ENCODE peak calls at places on chromosomes 2 and 18, in seven cellular contexts. U is thoracic aorta; W is CD8-positive, alpha-beta T cell; C is A549; O is body of pancreas; N is spleen; K is hepatocyte. R is an unnamed sample. For H3K4me1, the result is how much of the 10 kb centered on the place peaks cover.

GRCh38 chr2:200640906-200641305 is 55.1 kb downstream of the AOX1 start:
- DNase-seq in O (no peak), K (no peak), W (no peak), C (no peak), U (no peak), N (no peak), R (no peak)

GRCh38 chr2:209638346-209638745 is 133.3 kb upstream of the UNC80 start:
- DNase-seq in U (no peak), K (no peak), N (no peak), C (peak), O (no peak), W (no peak), R (no peak)

GRCh38 chr2:105252271-105252670 is 10.7 kb downstream of the GPR45 start:
- DNase-seq in U (no peak), K (no peak), C (no peak), O (no peak), W (no peak), N (no peak), R (no peak)

GRCh38 chr2:46179037-46179621 is 118.1 kb upstream of the EPAS1 start:
- DNase-seq in N (peak), K (peak), W (peak), U (peak), O (peak), C (no peak), R (peak)

GRCh38 chr18:29652797-29653196 is 1389.7 kb downstream of the DSC3 start:
- DNase-seq in K (no peak), U (no peak), C (no peak), W (no peak), O (no peak), N (no peak), R (no peak)

GRCh38 chr18:58590231-58590630 is 38.7 kb downstream of the ALPK2 start:
- DNase-seq in U (no peak), N (no peak), C (no peak), W (no peak), K (peak), O (no peak), R (no peak)

GRCh38 chr2:8605350-8606065 is 76.3 kb upstream of the ID2 start:
- DNase-seq in W (no peak), N (no peak), C (peak), K (no peak), O (no peak), U (no peak), R (no peak)

GRCh38 chr2:174752403-174753037 is 11.8 kb downstream of the CHRNA1 start:
- DNase-seq in K (no peak), U (no peak), C (no peak), W (no peak), O (no peak), N (no peak), R (no peak)

GRCh38 chr2:114700440-114700839 is 258.0 kb downstream of the DPP10 start:
- DNase-seq in N (no peak), W (no peak), U (no peak), K (no peak), O (no peak), C (no peak), R (no peak)

GRCh38 chr2:27494944-27495554 is at the start of gene FNDC4:
- DNase-seq in N (peak), C (peak), O (peak), U (no peak), K (peak), W (no peak), R (no peak)

GRCh38 chr2:168515502-168515901 is 59.4 kb downstream of the CERS6 start:
- DNase-seq in O (no peak), K (no peak), U (no peak), W (no peak), N (no peak), C (no peak), R (no peak)

GRCh38 chr2:181185948-181186347 is 205.5 kb downstream of the UBE2E3 start:
- DNase-seq in W (no peak), N (no peak), O (no peak), C (no peak), K (no peak), U (no peak), R (no peak)

GRCh38 chr2:31138037-31138962 is at the start of gene GALNT14:
- DNase-seq in O (peak), W (no peak), C (peak), K (peak), N (peak), U (no peak), R (peak)

GRCh38 chr2:10548626-10549025 is 100.5 kb upstream of the ODC1 start:
- DNase-seq in W (no peak), O (no peak), C (no peak), U (no peak), N (no peak), K (no peak), R (no peak)

GRCh38 chr2:185316383-185316782 is 422.2 kb upstream of the FSIP2 start:
- DNase-seq in K (no peak), C (no peak), N (no peak), O (no peak), U (no peak), W (no peak), R (no peak)

GRCh38 chr2:216362730-216363129 is 9.6 kb downstream of the MARCHF4 start:
- DNase-seq in U (no peak), C (no peak), O (no peak), W (no peak), K (peak), N (no peak), R (no peak)

GRCh38 chr2:136305517-136306192 is 187.7 kb upstream of the CXCR4 start:
- DNase-seq in N (no peak), O (no peak), C (no peak), U (no peak), K (no peak), W (peak), R (no peak)

GRCh38 chr2:209648714-209649113 is 122.9 kb upstream of the UNC80 start:
- DNase-seq in K (no peak), U (no peak), N (no peak), W (no peak), C (no peak), O (no peak), R (no peak)

GRCh38 chr2:100718065-100718570 is 101.8 kb upstream of the NPAS2 start:
- DNase-seq in N (no peak), W (no peak), O (no peak), K (peak), U (no peak), C (no peak), R (no peak)

GRCh38 chr2:59957539-59957938 is 595.9 kb downstream of the BCL11A start:
- DNase-seq in O (no peak), N (no peak), U (no peak), W (no peak), C (no peak), K (no peak), R (no peak)

GRCh38 chr2:229731916-229732315 is 17.6 kb upstream of the DNER start:
- DNase-seq in N (no peak), C (no peak), U (no peak), O (no peak), W (no peak), K (no peak), R (no peak)

GRCh38 chr2:200486529-200486928 is 23.3 kb downstream of the KCTD18 start:
- DNase-seq in K (no peak), N (no peak), W (no peak), U (no peak), O (no peak), C (no peak), R (no peak)

GRCh38 chr18:54222922-54223567 is 1.4 kb downstream of the MBD2 start:
- DNase-seq in K (peak), W (peak), C (no peak), N (no peak), O (no peak), U (no peak), R (no peak)

GRCh38 chr2:162174778-162175177 is 22.7 kb upstream of the GCG start:
- DNase-seq in W (no peak), C (no peak), O (no peak), N (no peak), K (no peak), U (no peak), R (no peak)

GRCh38 chr2:18552351-18553077 is 7.9 kb downstream of the RDH14 start:
- DNase-seq in C (no peak), N (no peak), K (no peak), W (no peak), O (no peak), U (no peak), R (no peak)

GRCh38 chr2:43319541-43319940 is 93.1 kb upstream of the ZFP36L2 start:
- DNase-seq in K (no peak), C (no peak), W (no peak), O (no peak), U (no peak), N (no peak), R (no peak)

GRCh38 chr2:230790981-230791380 is 73.8 kb upstream of the ITM2C start:
- DNase-seq in U (no peak), C (no peak), O (no peak), K (no peak), W (no peak), N (no peak), R (no peak)

GRCh38 chr2:25347205-25347815 is 5.6 kb upstream of the DNMT3A start:
- DNase-seq in K (peak), N (no peak), C (no peak), O (no peak), W (no peak), U (no peak), R (no peak)

GRCh38 chr2:150274108-150274507 is 213.4 kb downstream of the RND3 start:
- DNase-seq in C (no peak), N (no peak), O (no peak), K (no peak), U (no peak), W (no peak), R (no peak)

GRCh38 chr2:186687774-186688173 is 6.1 kb upstream of the FAM171B start:
- DNase-seq in N (no peak), W (no peak), K (no peak), U (no peak), O (no peak), C (no peak), R (no peak)

GRCh38 chr2:25341753-25342371 is at the start of gene DNMT3A:
- DNase-seq in C (no peak), O (peak), U (no peak), N (peak), K (peak), W (no peak), R (peak)

GRCh38 chr2:173240083-173240482 is 114.6 kb upstream of the CDCA7 start:
- DNase-seq in N (no peak), U (no peak), O (no peak), K (no peak), W (no peak), C (no peak), R (no peak)

GRCh38 chr2:81835318-81836000 is 1530.9 kb upstream of the LRRTM1 start:
- DNase-seq in C (no peak), N (no peak), K (no peak), U (no peak), O (no peak), W (no peak), R (no peak)

GRCh38 chr2:218981390-218982311 is 3.3 kb downstream of the FEV start:
- DNase-seq in K (peak), O (peak), C (no peak), N (peak), W (no peak), U (no peak), R (no peak)

GRCh38 chr2:120722211-120722602 is 13.5 kb upstream of the GLI2 start:
- DNase-seq in O (no peak), U (no peak), K (no peak), N (peak), C (no peak), W (no peak), R (no peak)

GRCh38 chr18:77207540-77207939 is 42.1 kb upstream of the GALR1 start:
- DNase-seq in N (no peak), U (peak), C (peak), K (peak), W (peak), O (peak), R (peak)

DNA sequence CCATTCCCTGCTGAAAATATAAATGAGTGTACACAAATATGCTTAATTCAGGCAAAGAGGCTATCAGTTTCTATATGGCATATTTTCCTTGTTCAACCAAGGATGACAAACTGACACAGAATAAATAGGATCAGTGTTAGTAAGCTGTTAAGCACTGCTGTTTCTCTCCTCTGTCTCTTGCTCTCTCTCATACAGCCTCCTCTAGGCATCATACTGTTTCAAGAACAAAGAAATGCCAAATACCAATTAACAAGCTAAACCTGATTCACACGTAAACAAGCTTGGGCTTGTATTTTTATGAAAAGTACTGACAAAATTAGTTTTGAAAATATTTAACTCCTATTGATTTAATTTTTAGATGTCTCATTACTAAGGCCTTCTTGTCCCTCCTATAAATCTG is 1027.2 kb upstream of the ACVR2A start:
- DNase-seq in K (no peak), C (no peak), U (no peak), O (no peak), N (no peak), W (no peak), R (no peak)
- H3K4me1 ChIP-seq in K (under half), C (under half), U (under half), O (under half), N (under half), W (under half), R (under half)

GRCh38 chr2:20343128-20343527 is 7.5 kb downstream of the PUM2 start:
- DNase-seq in W (no peak), O (no peak), K (no peak), C (no peak), N (no peak), U (no peak), R (no peak)

GRCh38 chr2:20334645-20335203 is 15.9 kb downstream of the PUM2 start:
- DNase-seq in C (no peak), N (no peak), W (no peak), K (no peak), U (no peak), O (no peak), R (no peak)

GRCh38 chr2:20333738-20334137 is 16.9 kb downstream of the PUM2 start:
- DNase-seq in C (no peak), W (no peak), K (no peak), N (no peak), U (no peak), O (no peak), R (no peak)

DNA sequence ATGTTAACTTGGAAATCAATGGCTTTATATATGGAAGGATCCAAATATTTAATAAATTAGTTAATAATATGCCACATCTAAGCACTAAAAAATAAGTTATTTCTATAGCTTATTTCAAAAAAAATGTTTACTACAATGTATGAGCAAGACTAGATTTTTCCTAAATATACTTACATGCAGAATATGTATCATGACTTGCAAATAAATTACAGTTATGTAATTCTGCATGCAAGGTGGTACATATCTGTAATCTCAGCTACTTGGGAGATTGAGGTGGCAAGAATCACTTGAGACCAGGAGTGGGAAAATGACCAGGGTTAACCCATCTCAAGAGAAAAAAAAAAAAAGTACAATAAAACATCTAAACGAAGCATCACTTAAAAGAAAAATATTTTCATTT is 11.6 kb downstream of the PUM2 start:
- DNase-seq in C (no peak), O (no peak), N (no peak), W (no peak), K (no peak), U (no peak), R (no peak)
- H3K4me1 ChIP-seq in C (half or more), O (half or more), N (half or more), W (half or more), K (under half), U (half or more), R (half or more)

DNA sequence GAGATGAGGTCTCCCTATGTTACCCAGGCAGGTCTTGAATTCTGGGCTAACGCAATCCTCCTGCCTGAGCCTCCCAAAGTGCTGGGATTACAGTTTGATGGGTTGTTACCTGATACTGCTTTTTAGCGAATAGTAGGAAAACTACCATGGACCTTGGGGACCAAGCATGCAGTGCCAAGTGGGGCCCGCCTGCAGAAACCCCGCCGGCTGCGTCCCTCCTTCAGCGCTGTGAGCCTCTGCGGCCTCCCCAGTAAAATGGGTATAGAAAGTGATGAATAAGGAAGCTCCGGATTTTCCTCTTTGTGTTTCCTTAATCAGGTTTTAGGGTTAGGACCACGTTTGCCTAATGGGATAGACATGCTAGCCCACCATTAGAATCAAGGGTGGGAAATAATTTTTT is 30.4 kb downstream of the RAMP1 start:
- DNase-seq in U (no peak), K (no peak), C (no peak), O (no peak), N (peak), W (no peak), R (no peak)
- H3K4me1 ChIP-seq in U (half or more), K (under half), C (under half), O (under half), N (under half), W (under half), R (under half)

GRCh38 chr2:54944724-54945326 is 105.4 kb downstream of the RTN4 start:
- DNase-seq in W (no peak), C (no peak), U (no peak), O (no peak), N (no peak), K (no peak), R (no peak)
- H3K4me1 ChIP-seq in W (under half), C (under half), U (under half), O (under half), N (under half), K (under half), R (under half)

GRCh38 chr2:127634626-127635379 is 11.2 kb upstream of the GPR17 start:
- DNase-seq in U (no peak), K (no peak), C (no peak), O (no peak), N (peak), W (no peak), R (no peak)

GRCh38 chr2:127633556-127634065 is 12.3 kb upstream of the GPR17 start:
- DNase-seq in K (no peak), C (no peak), N (peak), U (no peak), W (no peak), O (no peak), R (no peak)

GRCh38 chr2:127632592-127633489 is 13.1 kb upstream of the GPR17 start:
- DNase-seq in W (no peak), O (no peak), N (peak), U (no peak), K (no peak), C (no peak), R (no peak)

GRCh38 chr2:127635380-127636237 is 10.3 kb upstream of the GPR17 start:
- DNase-seq in U (no peak), O (no peak), N (peak), K (no peak), W (no peak), C (no peak), R (no peak)

GRCh38 chr2:127634066-127634617 is 11.8 kb upstream of the GPR17 start:
- DNase-seq in W (no peak), O (no peak), N (peak), C (no peak), U (no peak), K (no peak), R (no peak)
- H3K4me1 ChIP-seq in W (half or more), O (under half), N (half or more), C (under half), U (half or more), K (under half), R (under half)

GRCh38 chr18:55356815-55357214 is 231.2 kb downstream of the TCF4 start:
- DNase-seq in W (no peak), U (no peak), C (no peak), K (no peak), O (no peak), N (no peak), R (no peak)

GRCh38 chr18:55353806-55354205 is 234.2 kb downstream of the TCF4 start:
- DNase-seq in C (no peak), N (no peak), U (no peak), K (no peak), W (no peak), O (no peak), R (no peak)

GRCh38 chr18:55354795-55355194 is 233.2 kb downstream of the TCF4 start:
- DNase-seq in C (no peak), K (no peak), O (no peak), W (no peak), N (no peak), U (no peak), R (no peak)

GRCh38 chr18:55353391-55353790 is 234.6 kb downstream of the TCF4 start:
- DNase-seq in K (no peak), C (no peak), W (no peak), U (no peak), N (no peak), O (no peak), R (no peak)

GRCh38 chr18:55355220-55355619 is 232.8 kb downstream of the TCF4 start:
- DNase-seq in O (no peak), N (no peak), K (no peak), C (no peak), U (no peak), W (no peak), R (no peak)
- H3K4me1 ChIP-seq in O (under half), N (under half), K (under half), C (under half), U (under half), W (under half), R (under half)